ENCODE peak calls at places on chromosomes 12 and 14, in six cellular contexts. One of them, this sample, is unnamed.

GRCh38 chr14:79405511-79405910 is 805.8 kb downstream of the DIO2 start:
- DNase-seq in CD8-positive, alpha-beta memory T cell: no peak
- DNase-seq in activated CD8-positive, alpha-beta memory T cell treated with anti-CD3 and anti-CD28 coated beads, Interleukin-2, amount 50 U/mL, for 48 hours: no peak
- DNase-seq in cortex of kidney: no peak
- DNase-seq in activated CD4-positive, CD25-positive, alpha-beta regulatory T cell treated with anti-CD3 and anti-CD28 coated beads, Interleukin-2, amount 50 U/mL, for 16 hours: no peak
- DNase-seq in suprapubic skin: no peak
- DNase-seq in this sample: no peak

GRCh38 chr12:108810636-108811035 is 46.7 kb downstream of the SSH1 start:
- DNase-seq in CD8-positive, alpha-beta memory T cell: no peak
- DNase-seq in activated CD8-positive, alpha-beta memory T cell treated with anti-CD3 and anti-CD28 coated beads, Interleukin-2, amount 50 U/mL, for 48 hours: no peak
- DNase-seq in cortex of kidney: no peak
- DNase-seq in activated CD4-positive, CD25-positive, alpha-beta regulatory T cell treated with anti-CD3 and anti-CD28 coated beads, Interleukin-2, amount 50 U/mL, for 16 hours: no peak
- DNase-seq in suprapubic skin: no peak
- DNase-seq in this sample: no peak

GRCh38 chr14:49882826-49883694 is 9.8 kb upstream of the ARF6 start:
- DNase-seq in CD8-positive, alpha-beta memory T cell: no peak
- DNase-seq in activated CD8-positive, alpha-beta memory T cell treated with anti-CD3 and anti-CD28 coated beads, Interleukin-2, amount 50 U/mL, for 48 hours: peak
- DNase-seq in cortex of kidney: no peak
- DNase-seq in activated CD4-positive, CD25-positive, alpha-beta regulatory T cell treated with anti-CD3 and anti-CD28 coated beads, Interleukin-2, amount 50 U/mL, for 16 hours: no peak
- DNase-seq in suprapubic skin: no peak
- DNase-seq in this sample: no peak

GRCh38 chr12:11652351-11653040 is 3.0 kb downstream of the ETV6 start:
- DNase-seq in CD8-positive, alpha-beta memory T cell: no peak
- DNase-seq in activated CD8-positive, alpha-beta memory T cell treated with anti-CD3 and anti-CD28 coated beads, Interleukin-2, amount 50 U/mL, for 48 hours: peak
- DNase-seq in cortex of kidney: no peak
- DNase-seq in activated CD4-positive, CD25-positive, alpha-beta regulatory T cell treated with anti-CD3 and anti-CD28 coated beads, Interleukin-2, amount 50 U/mL, for 16 hours: no peak
- DNase-seq in suprapubic skin: no peak
- DNase-seq in this sample: no peak

GRCh38 chr14:88844980-88845491 is 20.6 kb downstream of the TTC8 start:
- DNase-seq in CD8-positive, alpha-beta memory T cell: no peak
- DNase-seq in activated CD8-positive, alpha-beta memory T cell treated with anti-CD3 and anti-CD28 coated beads, Interleukin-2, amount 50 U/mL, for 48 hours: no peak
- DNase-seq in cortex of kidney: no peak
- DNase-seq in activated CD4-positive, CD25-positive, alpha-beta regulatory T cell treated with anti-CD3 and anti-CD28 coated beads, Interleukin-2, amount 50 U/mL, for 16 hours: no peak
- DNase-seq in suprapubic skin: no peak
- DNase-seq in this sample: no peak

GRCh38 chr12:123519151-123520001 is 14.1 kb downstream of the RILPL1 start:
- DNase-seq in CD8-positive, alpha-beta memory T cell: no peak
- DNase-seq in activated CD8-positive, alpha-beta memory T cell treated with anti-CD3 and anti-CD28 coated beads, Interleukin-2, amount 50 U/mL, for 48 hours: no peak
- DNase-seq in cortex of kidney: no peak
- DNase-seq in activated CD4-positive, CD25-positive, alpha-beta regulatory T cell treated with anti-CD3 and anti-CD28 coated beads, Interleukin-2, amount 50 U/mL, for 16 hours: no peak
- DNase-seq in suprapubic skin: peak
- DNase-seq in this sample: peak

GRCh38 chr12:58310828-58311273 is 369.5 kb downstream of the ATP23 start:
- DNase-seq in CD8-positive, alpha-beta memory T cell: no peak
- DNase-seq in activated CD8-positive, alpha-beta memory T cell treated with anti-CD3 and anti-CD28 coated beads, Interleukin-2, amount 50 U/mL, for 48 hours: no peak
- DNase-seq in cortex of kidney: no peak
- DNase-seq in activated CD4-positive, CD25-positive, alpha-beta regulatory T cell treated with anti-CD3 and anti-CD28 coated beads, Interleukin-2, amount 50 U/mL, for 16 hours: no peak
- DNase-seq in suprapubic skin: no peak
- DNase-seq in this sample: no peak

GRCh38 chr12:107131832-107132616 is 38.7 kb upstream of the CRY1 start:
- DNase-seq in CD8-positive, alpha-beta memory T cell: no peak
- DNase-seq in activated CD8-positive, alpha-beta memory T cell treated with anti-CD3 and anti-CD28 coated beads, Interleukin-2, amount 50 U/mL, for 48 hours: no peak
- DNase-seq in cortex of kidney: no peak
- DNase-seq in activated CD4-positive, CD25-positive, alpha-beta regulatory T cell treated with anti-CD3 and anti-CD28 coated beads, Interleukin-2, amount 50 U/mL, for 16 hours: no peak
- DNase-seq in suprapubic skin: no peak
- DNase-seq in this sample: peak

GRCh38 chr12:46585854-46586621 is 213.5 kb upstream of the SLC38A2 start:
- DNase-seq in CD8-positive, alpha-beta memory T cell: no peak
- DNase-seq in activated CD8-positive, alpha-beta memory T cell treated with anti-CD3 and anti-CD28 coated beads, Interleukin-2, amount 50 U/mL, for 48 hours: peak
- DNase-seq in cortex of kidney: no peak
- DNase-seq in activated CD4-positive, CD25-positive, alpha-beta regulatory T cell treated with anti-CD3 and anti-CD28 coated beads, Interleukin-2, amount 50 U/mL, for 16 hours: no peak
- DNase-seq in suprapubic skin: no peak
- DNase-seq in this sample: no peak

GRCh38 chr12:16272222-16272621 is 5.3 kb downstream of the SLC15A5 start:
- DNase-seq in CD8-positive, alpha-beta memory T cell: no peak
- DNase-seq in activated CD8-positive, alpha-beta memory T cell treated with anti-CD3 and anti-CD28 coated beads, Interleukin-2, amount 50 U/mL, for 48 hours: no peak
- DNase-seq in cortex of kidney: no peak
- DNase-seq in activated CD4-positive, CD25-positive, alpha-beta regulatory T cell treated with anti-CD3 and anti-CD28 coated beads, Interleukin-2, amount 50 U/mL, for 16 hours: no peak
- DNase-seq in suprapubic skin: no peak
- DNase-seq in this sample: no peak

GRCh38 chr14:70080081-70080480 is 108.7 kb downstream of the SLC8A3 start:
- DNase-seq in CD8-positive, alpha-beta memory T cell: no peak
- DNase-seq in activated CD8-positive, alpha-beta memory T cell treated with anti-CD3 and anti-CD28 coated beads, Interleukin-2, amount 50 U/mL, for 48 hours: no peak
- DNase-seq in cortex of kidney: no peak
- DNase-seq in activated CD4-positive, CD25-positive, alpha-beta regulatory T cell treated with anti-CD3 and anti-CD28 coated beads, Interleukin-2, amount 50 U/mL, for 16 hours: no peak
- DNase-seq in suprapubic skin: no peak
- DNase-seq in this sample: no peak

GRCh38 chr12:121579981-121580868 is 598 bp downstream of the KDM2B start:
- DNase-seq in CD8-positive, alpha-beta memory T cell: peak
- DNase-seq in activated CD8-positive, alpha-beta memory T cell treated with anti-CD3 and anti-CD28 coated beads, Interleukin-2, amount 50 U/mL, for 48 hours: peak
- DNase-seq in cortex of kidney: no peak
- DNase-seq in activated CD4-positive, CD25-positive, alpha-beta regulatory T cell treated with anti-CD3 and anti-CD28 coated beads, Interleukin-2, amount 50 U/mL, for 16 hours: peak
- DNase-seq in suprapubic skin: peak
- DNase-seq in this sample: peak

GRCh38 chr14:90023176-90023896 is 38.5 kb upstream of the KCNK13 start:
- DNase-seq in CD8-positive, alpha-beta memory T cell: no peak
- DNase-seq in activated CD8-positive, alpha-beta memory T cell treated with anti-CD3 and anti-CD28 coated beads, Interleukin-2, amount 50 U/mL, for 48 hours: no peak
- DNase-seq in cortex of kidney: no peak
- DNase-seq in activated CD4-positive, CD25-positive, alpha-beta regulatory T cell treated with anti-CD3 and anti-CD28 coated beads, Interleukin-2, amount 50 U/mL, for 16 hours: no peak
- DNase-seq in suprapubic skin: no peak
- DNase-seq in this sample: no peak

GRCh38 chr12:54384591-54385041 is at the start of gene ZNF385A:
- DNase-seq in CD8-positive, alpha-beta memory T cell: no peak
- DNase-seq in activated CD8-positive, alpha-beta memory T cell treated with anti-CD3 and anti-CD28 coated beads, Interleukin-2, amount 50 U/mL, for 48 hours: no peak
- DNase-seq in cortex of kidney: no peak
- DNase-seq in activated CD4-positive, CD25-positive, alpha-beta regulatory T cell treated with anti-CD3 and anti-CD28 coated beads, Interleukin-2, amount 50 U/mL, for 16 hours: no peak
- DNase-seq in suprapubic skin: no peak
- DNase-seq in this sample: no peak

GRCh38 chr12:6961278-6961694 is 9.2 kb downstream of the PHB2 start:
- DNase-seq in CD8-positive, alpha-beta memory T cell: peak
- DNase-seq in activated CD8-positive, alpha-beta memory T cell treated with anti-CD3 and anti-CD28 coated beads, Interleukin-2, amount 50 U/mL, for 48 hours: peak
- DNase-seq in cortex of kidney: no peak
- DNase-seq in activated CD4-positive, CD25-positive, alpha-beta regulatory T cell treated with anti-CD3 and anti-CD28 coated beads, Interleukin-2, amount 50 U/mL, for 16 hours: peak
- DNase-seq in suprapubic skin: peak
- DNase-seq in this sample: peak

GRCh38 chr12:131907379-131908081 is 13.1 kb downstream of the ULK1 start:
- DNase-seq in CD8-positive, alpha-beta memory T cell: no peak
- DNase-seq in activated CD8-positive, alpha-beta memory T cell treated with anti-CD3 and anti-CD28 coated beads, Interleukin-2, amount 50 U/mL, for 48 hours: no peak
- DNase-seq in cortex of kidney: no peak
- DNase-seq in activated CD4-positive, CD25-positive, alpha-beta regulatory T cell treated with anti-CD3 and anti-CD28 coated beads, Interleukin-2, amount 50 U/mL, for 16 hours: no peak
- DNase-seq in suprapubic skin: no peak
- DNase-seq in this sample: no peak

GRCh38 chr12:116714175-116714574 is 23.7 kb downstream of the SPRING1 start:
- DNase-seq in CD8-positive, alpha-beta memory T cell: no peak
- DNase-seq in activated CD8-positive, alpha-beta memory T cell treated with anti-CD3 and anti-CD28 coated beads, Interleukin-2, amount 50 U/mL, for 48 hours: no peak
- DNase-seq in cortex of kidney: no peak
- DNase-seq in activated CD4-positive, CD25-positive, alpha-beta regulatory T cell treated with anti-CD3 and anti-CD28 coated beads, Interleukin-2, amount 50 U/mL, for 16 hours: no peak
- DNase-seq in suprapubic skin: no peak
- DNase-seq in this sample: no peak

GRCh38 chr12:90090929-90091651 is 382.5 kb upstream of the ATP2B1 start:
- DNase-seq in CD8-positive, alpha-beta memory T cell: no peak
- DNase-seq in activated CD8-positive, alpha-beta memory T cell treated with anti-CD3 and anti-CD28 coated beads, Interleukin-2, amount 50 U/mL, for 48 hours: no peak
- DNase-seq in cortex of kidney: no peak
- DNase-seq in activated CD4-positive, CD25-positive, alpha-beta regulatory T cell treated with anti-CD3 and anti-CD28 coated beads, Interleukin-2, amount 50 U/mL, for 16 hours: no peak
- DNase-seq in suprapubic skin: peak
- DNase-seq in this sample: no peak

GRCh38 chr12:27342551-27342950 is 9.9 kb downstream of the BMAL2 start:
- DNase-seq in CD8-positive, alpha-beta memory T cell: no peak
- DNase-seq in activated CD8-positive, alpha-beta memory T cell treated with anti-CD3 and anti-CD28 coated beads, Interleukin-2, amount 50 U/mL, for 48 hours: no peak
- DNase-seq in cortex of kidney: no peak
- DNase-seq in activated CD4-positive, CD25-positive, alpha-beta regulatory T cell treated with anti-CD3 and anti-CD28 coated beads, Interleukin-2, amount 50 U/mL, for 16 hours: no peak
- DNase-seq in suprapubic skin: no peak
- DNase-seq in this sample: no peak

GRCh38 chr12:131918311-131919050 is 10.6 kb upstream of the PUS1 start:
- DNase-seq in CD8-positive, alpha-beta memory T cell: no peak
- DNase-seq in activated CD8-positive, alpha-beta memory T cell treated with anti-CD3 and anti-CD28 coated beads, Interleukin-2, amount 50 U/mL, for 48 hours: no peak
- DNase-seq in cortex of kidney: no peak
- DNase-seq in activated CD4-positive, CD25-positive, alpha-beta regulatory T cell treated with anti-CD3 and anti-CD28 coated beads, Interleukin-2, amount 50 U/mL, for 16 hours: no peak
- DNase-seq in suprapubic skin: no peak
- DNase-seq in this sample: no peak

GRCh38 chr12:114316076-114316475 is 89.9 kb downstream of the TBX5 start:
- DNase-seq in CD8-positive, alpha-beta memory T cell: no peak
- DNase-seq in activated CD8-positive, alpha-beta memory T cell treated with anti-CD3 and anti-CD28 coated beads, Interleukin-2, amount 50 U/mL, for 48 hours: no peak
- DNase-seq in cortex of kidney: no peak
- DNase-seq in activated CD4-positive, CD25-positive, alpha-beta regulatory T cell treated with anti-CD3 and anti-CD28 coated beads, Interleukin-2, amount 50 U/mL, for 16 hours: no peak
- DNase-seq in suprapubic skin: no peak
- DNase-seq in this sample: no peak